ENCODE peak calls at places on chromosomes 16 and 17, in four cellular contexts. One of them, this sample, is unnamed.

GRCh38 chr17:76544916-76545365 is 5.1 kb downstream of the PRCD start:
- DNase-seq in CD4-positive, CD25-positive, alpha-beta regulatory T cell: no peak
- DNase-seq in adrenal gland: no peak
- DNase-seq in neuronal stem cell: no peak
- DNase-seq in this sample: no peak

GRCh38 chr16:20310421-20311395 is 16.6 kb downstream of the GP2 start:
- DNase-seq in CD4-positive, CD25-positive, alpha-beta regulatory T cell: no peak
- DNase-seq in adrenal gland: no peak
- DNase-seq in neuronal stem cell: no peak
- DNase-seq in this sample: no peak

GRCh38 chr17:63540581-63540980 is 9.7 kb upstream of the DCAF7 start:
- DNase-seq in neuronal stem cell: no peak
- DNase-seq in CD4-positive, CD25-positive, alpha-beta regulatory T cell: no peak
- DNase-seq in adrenal gland: no peak
- DNase-seq in this sample: no peak

GRCh38 chr16:24851700-24852099 is 5.9 kb downstream of the SLC5A11 start:
- DNase-seq in neuronal stem cell: no peak
- DNase-seq in adrenal gland: no peak
- DNase-seq in CD4-positive, CD25-positive, alpha-beta regulatory T cell: no peak
- DNase-seq in this sample: no peak

GRCh38 chr17:5508855-5509254 is 22.5 kb downstream of the MIS12 start:
- DNase-seq in CD4-positive, CD25-positive, alpha-beta regulatory T cell: no peak
- DNase-seq in neuronal stem cell: peak; percentile 66
- DNase-seq in adrenal gland: no peak
- DNase-seq in this sample: no peak

GRCh38 chr17:53150101-53150698 is 672.5 kb upstream of the KIF2B start:
- DNase-seq in neuronal stem cell: no peak
- DNase-seq in CD4-positive, CD25-positive, alpha-beta regulatory T cell: no peak
- DNase-seq in adrenal gland: no peak
- DNase-seq in this sample: no peak

GRCh38 chr17:4766199-4766598 is 5.5 kb upstream of the TM4SF5 start:
- DNase-seq in adrenal gland: no peak
- DNase-seq in CD4-positive, CD25-positive, alpha-beta regulatory T cell: no peak
- DNase-seq in neuronal stem cell: no peak
- DNase-seq in this sample: no peak

GRCh38 chr17:36858119-36859002 is 78.9 kb upstream of the LHX1 start:
- DNase-seq in CD4-positive, CD25-positive, alpha-beta regulatory T cell: no peak
- DNase-seq in neuronal stem cell: no peak
- DNase-seq in adrenal gland: no peak
- DNase-seq in this sample: no peak

GRCh38 chr17:57597531-57598453 is 147.3 kb downstream of the CCDC182 start:
- DNase-seq in neuronal stem cell: peak; percentile 69
- DNase-seq in CD4-positive, CD25-positive, alpha-beta regulatory T cell: no peak
- DNase-seq in adrenal gland: peak; percentile 75
- DNase-seq in this sample: no peak

GRCh38 chr17:83170571-83171260 is 91.3 kb downstream of the METRNL start:
- DNase-seq in CD4-positive, CD25-positive, alpha-beta regulatory T cell: no peak
- DNase-seq in neuronal stem cell: no peak
- DNase-seq in adrenal gland: no peak
- DNase-seq in this sample: no peak

GRCh38 chr16:57268804-57269800 is 15.4 kb downstream of the PLLP start:
- DNase-seq in neuronal stem cell: no peak
- DNase-seq in adrenal gland: peak; percentile 68
- DNase-seq in CD4-positive, CD25-positive, alpha-beta regulatory T cell: no peak
- DNase-seq in this sample: no peak

GRCh38 chr17:82281502-82282238 is 8.2 kb upstream of the CSNK1D start:
- DNase-seq in adrenal gland: peak; percentile 56
- DNase-seq in CD4-positive, CD25-positive, alpha-beta regulatory T cell: no peak
- DNase-seq in neuronal stem cell: no peak
- DNase-seq in this sample: no peak

GRCh38 chr17:78781339-78782304 is at the start of gene CYTH1:
- DNase-seq in neuronal stem cell: peak; percentile 30
- DNase-seq in adrenal gland: peak; percentile 71
- DNase-seq in CD4-positive, CD25-positive, alpha-beta regulatory T cell: peak; percentile 37
- DNase-seq in this sample: no peak

GRCh38 chr17:17841620-17842025 is 4.8 kb upstream of the SREBF1 start:
- DNase-seq in adrenal gland: peak; percentile 89
- DNase-seq in CD4-positive, CD25-positive, alpha-beta regulatory T cell: no peak
- DNase-seq in neuronal stem cell: no peak
- DNase-seq in this sample: peak; percentile 59

GRCh38 chr17:17840751-17841591 is 4.2 kb upstream of the SREBF1 start:
- DNase-seq in CD4-positive, CD25-positive, alpha-beta regulatory T cell: no peak
- DNase-seq in neuronal stem cell: no peak
- DNase-seq in adrenal gland: peak; percentile 55
- DNase-seq in this sample: no peak

GRCh38 chr17:17837966-17838962 is 1.5 kb upstream of the SREBF1 start:
- DNase-seq in adrenal gland: peak; percentile 74
- DNase-seq in CD4-positive, CD25-positive, alpha-beta regulatory T cell: no peak
- DNase-seq in neuronal stem cell: no peak
- DNase-seq in this sample: no peak

GRCh38 chr17:17842111-17842876 is 5.5 kb upstream of the SREBF1 start:
- DNase-seq in adrenal gland: no peak
- DNase-seq in neuronal stem cell: no peak
- DNase-seq in CD4-positive, CD25-positive, alpha-beta regulatory T cell: no peak
- DNase-seq in this sample: no peak

GRCh38 chr17:17839792-17840707 is 3.3 kb upstream of the SREBF1 start:
- DNase-seq in neuronal stem cell: peak; percentile 83
- DNase-seq in CD4-positive, CD25-positive, alpha-beta regulatory T cell: peak; percentile 74
- DNase-seq in adrenal gland: peak; percentile 95
- DNase-seq in this sample: peak; percentile 94
- H3K4me3 ChIP-seq in neuronal stem cell: no peak overlapping the region
- H3K4me3 ChIP-seq in CD4-positive, CD25-positive, alpha-beta regulatory T cell: peak overlapping the region; percentile 55
- H3K4me3 ChIP-seq in adrenal gland: no peak overlapping the region
- H3K4me3 ChIP-seq in this sample: peak overlapping the region; percentile 51

GRCh38 chr17:81221842-81222619 is 734 bp downstream of the CEP131 start:
- DNase-seq in CD4-positive, CD25-positive, alpha-beta regulatory T cell: no peak
- DNase-seq in adrenal gland: no peak
- DNase-seq in neuronal stem cell: no peak
- DNase-seq in this sample: no peak

GRCh38 chr17:81222906-81223757 is at the start of gene CEP131:
- DNase-seq in neuronal stem cell: peak; percentile 98
- DNase-seq in adrenal gland: peak; percentile 98
- DNase-seq in CD4-positive, CD25-positive, alpha-beta regulatory T cell: peak; percentile 99
- DNase-seq in this sample: peak; percentile 98

GRCh38 chr17:81222620-81222905 is 202 bp downstream of the CEP131 start:
- DNase-seq in CD4-positive, CD25-positive, alpha-beta regulatory T cell: no peak
- DNase-seq in neuronal stem cell: no peak
- DNase-seq in adrenal gland: no peak
- DNase-seq in this sample: no peak

GRCh38 chr17:81221371-81221841 is 1.4 kb downstream of the CEP131 start:
- DNase-seq in adrenal gland: no peak
- DNase-seq in neuronal stem cell: peak; percentile 52
- DNase-seq in CD4-positive, CD25-positive, alpha-beta regulatory T cell: no peak
- DNase-seq in this sample: no peak

GRCh38 chr17:81223758-81224122 is 975 bp upstream of the CEP131 start:
- DNase-seq in adrenal gland: no peak
- DNase-seq in CD4-positive, CD25-positive, alpha-beta regulatory T cell: no peak
- DNase-seq in neuronal stem cell: no peak
- DNase-seq in this sample: no peak
- H3K27ac ChIP-seq in adrenal gland: peak overlapping the region; percentile 13
- H3K27ac ChIP-seq in CD4-positive, CD25-positive, alpha-beta regulatory T cell: no peak overlapping the region
- H3K27ac ChIP-seq in neuronal stem cell: no peak overlapping the region
- H3K27ac ChIP-seq in this sample: no peak overlapping the region

GRCh38 chr17:61157246-61157887 is 242.3 kb upstream of the TBX2 start:
- DNase-seq in CD4-positive, CD25-positive, alpha-beta regulatory T cell: no peak
- DNase-seq in neuronal stem cell: no peak
- DNase-seq in adrenal gland: peak; percentile 35
- DNase-seq in this sample: no peak
- H3K4me1 ChIP-seq in CD4-positive, CD25-positive, alpha-beta regulatory T cell: peaks cover 7% of the 10 kb centered on the region
- H3K4me1 ChIP-seq in neuronal stem cell: peaks cover 34% of the 10 kb centered on the region
- H3K4me1 ChIP-seq in adrenal gland: peaks cover 15% of the 10 kb centered on the region
- H3K4me1 ChIP-seq in this sample: peaks cover 8% of the 10 kb centered on the region

DNA sequence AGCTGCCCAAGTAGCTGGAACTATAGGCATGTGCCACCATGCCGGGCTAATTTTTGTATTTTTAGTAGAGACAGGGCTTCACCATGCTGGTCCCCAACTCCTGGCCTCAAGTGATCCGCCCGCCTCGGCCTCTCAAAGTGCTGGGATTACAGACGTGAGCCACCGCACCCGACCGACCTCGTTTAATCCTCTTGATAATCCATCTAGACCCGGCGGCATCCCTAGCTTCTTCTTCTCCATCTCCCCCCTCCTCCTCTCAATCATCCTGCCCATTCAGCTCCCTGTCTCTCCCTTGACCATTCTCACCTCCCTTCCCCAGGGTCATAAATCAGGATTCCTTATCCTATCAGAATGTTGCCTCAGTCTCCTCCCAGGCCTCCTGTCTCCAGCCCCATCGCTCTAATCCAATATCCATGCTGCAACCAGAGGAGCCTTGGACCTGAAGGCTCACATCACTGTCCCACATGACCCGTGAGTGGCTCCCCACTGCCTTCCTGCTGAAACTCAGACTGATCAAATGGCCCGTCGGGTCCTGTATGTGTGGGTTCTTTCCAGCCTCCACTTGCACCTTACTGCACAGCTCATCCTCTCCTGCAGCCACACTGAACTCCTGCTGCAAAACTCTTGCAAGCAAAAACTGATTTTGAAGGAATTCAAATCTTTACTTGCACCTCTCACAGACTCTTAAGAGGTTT is 74.1 kb upstream of the CDH5 start:
- DNase-seq in CD4-positive, CD25-positive, alpha-beta regulatory T cell: no peak
- DNase-seq in neuronal stem cell: no peak
- DNase-seq in adrenal gland: no peak
- DNase-seq in this sample: no peak
- H3K4me3 ChIP-seq in CD4-positive, CD25-positive, alpha-beta regulatory T cell: no peak overlapping the region
- H3K4me3 ChIP-seq in neuronal stem cell: no peak overlapping the region
- H3K4me3 ChIP-seq in adrenal gland: no peak overlapping the region
- H3K4me3 ChIP-seq in this sample: no peak overlapping the region

GRCh38 chr16:625402-626173 is 5.2 kb upstream of the WFIKKN1 start:
- DNase-seq in adrenal gland: no peak
- DNase-seq in CD4-positive, CD25-positive, alpha-beta regulatory T cell: no peak
- DNase-seq in neuronal stem cell: no peak
- DNase-seq in this sample: no peak

GRCh38 chr16:624522-625401 is 6.0 kb upstream of the WFIKKN1 start:
- DNase-seq in CD4-positive, CD25-positive, alpha-beta regulatory T cell: no peak
- DNase-seq in adrenal gland: no peak
- DNase-seq in neuronal stem cell: no peak
- DNase-seq in this sample: no peak

GRCh38 chr16:627458-628239 is 3.1 kb upstream of the WFIKKN1 start:
- DNase-seq in neuronal stem cell: no peak
- DNase-seq in adrenal gland: peak; percentile 48
- DNase-seq in CD4-positive, CD25-positive, alpha-beta regulatory T cell: no peak
- DNase-seq in this sample: peak; percentile 79

GRCh38 chr16:626787-627457 is 3.9 kb upstream of the WFIKKN1 start:
- DNase-seq in CD4-positive, CD25-positive, alpha-beta regulatory T cell: no peak
- DNase-seq in neuronal stem cell: no peak
- DNase-seq in adrenal gland: peak; percentile 98
- DNase-seq in this sample: peak; percentile 68

DNA sequence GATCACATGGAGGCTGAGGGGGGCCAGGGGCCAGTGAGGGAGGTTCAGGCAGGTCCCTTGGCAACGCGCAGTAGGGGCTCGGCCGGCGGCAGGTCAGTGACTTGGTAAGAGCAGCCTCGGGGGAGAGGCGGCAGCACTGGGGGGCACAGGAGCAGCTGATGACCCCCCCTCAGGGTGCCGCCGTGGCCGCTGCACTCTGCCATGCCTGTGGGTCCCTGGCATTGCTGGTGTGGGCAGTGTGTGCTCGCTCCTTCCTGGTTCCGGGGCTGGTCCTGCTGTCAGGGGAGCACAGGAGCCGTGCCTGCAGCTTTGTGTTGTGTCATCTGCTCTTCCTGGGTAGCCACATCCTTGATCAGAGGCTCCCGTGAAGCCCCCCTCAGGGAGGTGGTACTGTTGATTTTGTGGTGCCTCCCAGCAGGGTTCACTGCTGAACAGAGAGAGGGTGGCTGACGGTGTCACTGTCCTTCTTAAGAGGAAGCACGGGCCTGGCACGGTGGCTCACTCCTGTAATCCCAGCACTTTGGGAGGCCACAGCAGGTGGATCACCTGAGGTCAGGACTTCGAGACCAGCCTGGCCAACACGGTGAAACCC is 4.5 kb upstream of the WFIKKN1 start:
- DNase-seq in CD4-positive, CD25-positive, alpha-beta regulatory T cell: no peak
- DNase-seq in adrenal gland: peak; percentile 30
- DNase-seq in neuronal stem cell: no peak
- DNase-seq in this sample: no peak
- H3K27ac ChIP-seq in CD4-positive, CD25-positive, alpha-beta regulatory T cell: no peak overlapping the region
- H3K27ac ChIP-seq in adrenal gland: peak overlapping the region; percentile 89
- H3K27ac ChIP-seq in neuronal stem cell: no peak overlapping the region
- H3K27ac ChIP-seq in this sample: no peak overlapping the region

GRCh38 chr16:71406316-71406715 is 35.5 kb downstream of the TLE7 start:
- DNase-seq in adrenal gland: no peak
- DNase-seq in neuronal stem cell: no peak
- DNase-seq in CD4-positive, CD25-positive, alpha-beta regulatory T cell: no peak
- DNase-seq in this sample: no peak
- H3K4me1 ChIP-seq in adrenal gland: no peaks in the 10 kb centered on the region
- H3K4me1 ChIP-seq in neuronal stem cell: no peaks in the 10 kb centered on the region
- H3K4me1 ChIP-seq in CD4-positive, CD25-positive, alpha-beta regulatory T cell: peaks cover 4% of the 10 kb centered on the region
- H3K4me1 ChIP-seq in this sample: no peaks in the 10 kb centered on the region

DNA sequence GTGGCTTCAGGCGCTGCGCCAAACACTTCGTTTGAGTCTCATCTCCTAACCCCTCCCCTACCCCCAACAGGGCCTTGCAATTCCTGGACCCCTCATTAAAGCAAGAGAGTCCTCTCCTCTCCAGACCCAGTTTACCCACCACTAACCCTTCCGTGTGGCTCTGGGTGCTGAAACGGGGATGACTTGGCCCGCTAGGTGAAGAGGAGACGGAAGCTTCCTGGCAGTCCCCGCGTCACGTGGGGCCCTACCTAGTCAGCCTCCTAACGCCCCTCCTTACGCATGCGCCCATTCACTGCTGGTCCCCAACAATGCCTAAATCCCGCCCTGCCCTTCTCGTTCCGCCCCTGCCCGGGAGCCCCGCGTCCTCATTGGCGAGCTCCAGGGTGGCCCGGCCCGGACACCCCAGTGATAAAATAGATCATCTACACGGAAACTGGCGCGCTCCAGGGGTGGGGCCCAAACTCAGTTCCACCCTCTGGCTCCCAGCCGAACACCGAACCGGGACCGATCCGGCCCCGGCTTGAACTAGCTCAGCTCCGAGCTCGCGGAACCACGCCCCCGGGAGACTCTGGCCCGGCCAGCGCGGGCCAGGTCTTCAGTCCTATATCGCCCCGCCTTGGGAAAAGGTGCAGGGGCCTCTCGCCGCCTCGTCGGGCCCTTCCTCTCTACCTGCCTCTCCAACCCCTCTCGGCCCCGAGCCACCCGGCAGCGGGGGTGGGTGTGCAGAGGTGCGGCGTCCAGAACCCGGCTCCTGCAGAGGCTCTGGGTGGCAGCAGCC is at the start of gene SLC16A13:
- DNase-seq in adrenal gland: peak; percentile 98
- DNase-seq in neuronal stem cell: peak; percentile 88
- DNase-seq in CD4-positive, CD25-positive, alpha-beta regulatory T cell: peak; percentile 99
- DNase-seq in this sample: peak; percentile 81
- H3K4me3 ChIP-seq in adrenal gland: no peak within 1 kb of the TSS
- H3K4me3 ChIP-seq in neuronal stem cell: peak within 1 kb of the TSS; percentile 86
- H3K4me3 ChIP-seq in CD4-positive, CD25-positive, alpha-beta regulatory T cell: peak within 1 kb of the TSS; percentile 85
- H3K4me3 ChIP-seq in this sample: peak within 1 kb of the TSS; percentile 49

This sample was measured in gastrocnemius medialis.